ENCODE peak calls at places on chromosome 5, in five cellular contexts. V is amygdala; J is aorta; I is stimulated activated naive B cell treated with anti-CD40 and anti-IgM and Interleukin-4, amounts not matched to agents 10 μg/mL and 1 μg/mL and 100 μg/mL, for 72 hours; F is stimulated activated CD8-positive, alpha-beta memory T cell treated with anti-CD3 and anti-CD28 coated beads, Interleukin-2, amount 100 ng/mL, for 1 hour. R is an unnamed sample.

GRCh38 chr5:163330723-163331668 is 106.4 kb upstream of the CCNG1 start:
- DNase-seq in J (no peak), F (no peak), V (no peak), I (no peak), R (no peak)

GRCh38 chr5:77015938-77016569 is 14.2 kb upstream of the AGGF1 start:
- DNase-seq in I (no peak), F (no peak), J (no peak), V (no peak), R (no peak)

GRCh38 chr5:9094582-9094981 is 451.3 kb downstream of the SEMA5A start:
- DNase-seq in J (no peak), I (no peak), V (no peak), F (no peak), R (no peak)

GRCh38 chr5:133294380-133294779 is 242.6 kb downstream of the HSPA4 start:
- DNase-seq in J (no peak), I (no peak), V (no peak), F (no peak), R (no peak)

GRCh38 chr5:163789870-163790269 is 284.5 kb downstream of the MAT2B start:
- DNase-seq in J (no peak), V (no peak), F (no peak), I (no peak), R (no peak)

GRCh38 chr5:170791325-170791954 is 7.9 kb downstream of the GABRP start:
- DNase-seq in F (no peak), J (peak), I (peak), V (no peak), R (no peak)

GRCh38 chr5:113068559-113068958 is 92.0 kb downstream of the DCP2 start:
- DNase-seq in I (no peak), J (no peak), F (no peak), V (no peak), R (no peak)

GRCh38 chr5:112762113-112762810 is 24.6 kb downstream of the APC start:
- DNase-seq in F (no peak), J (no peak), V (no peak), I (no peak), R (no peak)

GRCh38 chr5:136766456-136766855 is 401.1 kb upstream of the TRPC7 start:
- DNase-seq in I (no peak), F (no peak), V (no peak), J (no peak), R (no peak)

GRCh38 chr5:141825836-141826560 is 52.2 kb downstream of the PCDH1 start:
- DNase-seq in I (no peak), V (no peak), J (peak), F (no peak), R (no peak)

GRCh38 chr5:170974487-170974886 is 112.7 kb downstream of the RANBP17 start:
- DNase-seq in V (no peak), J (no peak), F (no peak), I (no peak), R (no peak)

GRCh38 chr5:62596691-62597090 is 18.1 kb downstream of the LRRC70 start:
- DNase-seq in V (no peak), F (no peak), J (no peak), I (no peak), R (no peak)

R was measured in esophagus squamous epithelium.